ENCODE peak calls at places on chromosomes 13 and 19, in four cellular contexts. P is activated naive CD8-positive, alpha-beta T cell treated with anti-CD3 and anti-CD28 coated beads for 36 hours; B is cardiac fibroblast; E is NCI-H1092 treated with DMSO at 0.1 percent for 48 hours. A is an unnamed sample.

GRCh38 chr13:32676242-32676641 is 90.0 kb downstream of the PDS5B start:
- DNase-seq in B (peak; percentile 60), P (no peak), E (no peak), A (peak; percentile 30)

GRCh38 chr13:46131705-46132104 is 26.9 kb upstream of the CPB2 start:
- DNase-seq in B (no peak), E (no peak), P (no peak), A (no peak)

GRCh38 chr13:47794963-47795362 is 206.1 kb downstream of the SUCLA2 start:
- DNase-seq in P (no peak), B (peak; percentile 20), E (no peak), A (peak; percentile 6)

GRCh38 chr19:54444737-54445136 is 4.3 kb upstream of the LENG8 start:
- DNase-seq in E (no peak), P (no peak), B (no peak), A (no peak)

GRCh38 chr19:37251308-37252229 is 33.6 kb downstream of the ZNF383 start:
- DNase-seq in P (peak; percentile 64), B (peak; percentile 99), E (peak; percentile 97), A (peak; percentile 99)

GRCh38 chr19:42129399-42130253 is 2.6 kb downstream of the POU2F2 start:
- DNase-seq in P (no peak), B (peak; percentile 58), E (no peak), A (no peak)

GRCh38 chr13:50713849-50714248 is 129.6 kb downstream of the DLEU7 start:
- DNase-seq in E (no peak), P (peak; percentile 12), B (peak; percentile 89), A (no peak)

GRCh38 chr19:56269348-56269747 is 3.2 kb upstream of the EDDM13 start:
- DNase-seq in E (no peak), P (no peak), B (no peak), A (no peak)